ENCODE peak calls at places on chromosomes 12 and 14, in seven cellular contexts. J is upper lobe of right lung; C is adrenal gland; M is esophagus muscularis mucosa; E is CD4-positive, alpha-beta memory T cell; I is astrocyte; X is gastrocnemius medialis. W is an unnamed sample.

GRCh38 chr14:93032301-93032929 is 83.3 kb downstream of the ITPK1 start:
- DNase-seq in E (no peak), J (no peak), C (no peak), M (no peak), I (no peak), X (peak), W (no peak)

GRCh38 chr12:591571-592505 is 71.4 kb downstream of the NINJ2 start:
- DNase-seq in M (no peak), C (peak), J (no peak), X (peak), I (no peak), E (no peak), W (no peak)

GRCh38 chr14:105067140-105067968 is 2.1 kb upstream of the GPR132 start:
- DNase-seq in E (no peak), X (no peak), J (peak), I (peak), M (no peak), C (no peak), W (no peak)

GRCh38 chr12:100141666-100141997 is 1.0 kb downstream of the BLTP3B start:
- DNase-seq in M (no peak), E (peak), X (peak), C (peak), J (no peak), I (peak), W (peak)

GRCh38 chr12:131754184-131754583 is 43.3 kb downstream of the SFSWAP start:
- DNase-seq in J (no peak), E (no peak), I (no peak), X (no peak), C (no peak), M (no peak), W (no peak)

GRCh38 chr12:112419269-112420133 is 754 bp downstream of the PTPN11 start:
- DNase-seq in X (peak), E (no peak), C (peak), I (peak), M (peak), J (peak), W (no peak)

GRCh38 chr12:78671295-78671694 is 193.3 kb upstream of the SYT1 start:
- DNase-seq in J (no peak), E (no peak), I (peak), M (no peak), X (no peak), C (no peak), W (no peak)

GRCh38 chr12:114254998-114255397 is 150.9 kb downstream of the TBX5 start:
- DNase-seq in J (no peak), E (no peak), C (no peak), X (no peak), M (no peak), I (no peak), W (no peak)

GRCh38 chr14:95057851-95058250 is 99.5 kb downstream of the DICER1 start:
- DNase-seq in E (no peak), J (peak), X (no peak), I (no peak), C (no peak), M (no peak), W (no peak)

GRCh38 chr12:12194206-12194605 is 72.6 kb downstream of the LRP6 start:
- DNase-seq in M (no peak), E (no peak), C (no peak), J (no peak), I (peak), X (no peak), W (no peak)

GRCh38 chr12:54657048-54657696 is 9.0 kb upstream of the DCD start:
- DNase-seq in I (no peak), X (no peak), J (no peak), C (no peak), E (no peak), M (peak), W (no peak)

GRCh38 chr12:7915911-7916403 is 20.0 kb downstream of the SLC2A3 start:
- DNase-seq in E (no peak), J (no peak), I (peak), C (no peak), M (no peak), X (no peak), W (no peak)

GRCh38 chr12:45234134-45234865 is 18.4 kb downstream of the ANO6 start:
- DNase-seq in M (peak), X (peak), I (peak), C (peak), J (no peak), E (no peak), W (no peak)

GRCh38 chr12:31323466-31324115 is 2.4 kb downstream of the SINHCAF start:
- DNase-seq in M (peak), E (no peak), I (no peak), C (peak), J (peak), X (no peak), W (no peak)

GRCh38 chr14:90714811-90715210 is 101.4 kb downstream of the TTC7B start:
- DNase-seq in C (no peak), I (peak), J (no peak), X (no peak), M (no peak), E (no peak), W (no peak)

GRCh38 chr14:36785511-36785910 is 123.9 kb downstream of the PAX9 start:
- DNase-seq in X (no peak), J (no peak), M (no peak), E (no peak), I (no peak), C (no peak), W (no peak)

GRCh38 chr14:71248204-71248603 is 340.9 kb downstream of the PCNX1 start:
- DNase-seq in X (no peak), I (peak), M (no peak), J (no peak), E (no peak), C (no peak), W (no peak)

GRCh38 chr12:69501154-69501895 is 31.1 kb downstream of the FRS2 start:
- DNase-seq in X (no peak), I (peak), E (no peak), M (no peak), J (no peak), C (no peak), W (no peak)

GRCh38 chr12:93002278-93003054 is 73.4 kb upstream of the EEA1 start:
- DNase-seq in X (no peak), C (no peak), I (peak), J (no peak), E (no peak), M (no peak), W (no peak)

GRCh38 chr12:22916241-22916640 is 291.3 kb downstream of the ETNK1 start:
- DNase-seq in I (no peak), J (no peak), M (no peak), C (no peak), X (no peak), E (no peak), W (no peak)

GRCh38 chr12:6420364-6420763 is 24.4 kb upstream of the CD27 start:
- DNase-seq in J (no peak), E (no peak), C (no peak), X (no peak), I (no peak), M (no peak), W (no peak)

GRCh38 chr14:56482306-56482705 is 97.3 kb upstream of the TMEM260 start:
- DNase-seq in C (no peak), E (no peak), I (no peak), M (no peak), J (no peak), X (no peak), W (no peak)

GRCh38 chr12:47785887-47786661 is 13.0 kb downstream of the SLC48A1 start:
- DNase-seq in E (no peak), X (no peak), J (no peak), C (no peak), M (no peak), I (no peak), W (no peak)

GRCh38 chr14:44453433-44454171 is 53.5 kb downstream of the FSCB start:
- DNase-seq in M (no peak), J (no peak), I (no peak), E (no peak), X (no peak), C (no peak), W (no peak)

GRCh38 chr14:26276757-26277156 is 321.1 kb downstream of the NOVA1 start:
- DNase-seq in X (no peak), I (no peak), M (no peak), C (no peak), E (no peak), J (no peak), W (no peak)

DNA sequence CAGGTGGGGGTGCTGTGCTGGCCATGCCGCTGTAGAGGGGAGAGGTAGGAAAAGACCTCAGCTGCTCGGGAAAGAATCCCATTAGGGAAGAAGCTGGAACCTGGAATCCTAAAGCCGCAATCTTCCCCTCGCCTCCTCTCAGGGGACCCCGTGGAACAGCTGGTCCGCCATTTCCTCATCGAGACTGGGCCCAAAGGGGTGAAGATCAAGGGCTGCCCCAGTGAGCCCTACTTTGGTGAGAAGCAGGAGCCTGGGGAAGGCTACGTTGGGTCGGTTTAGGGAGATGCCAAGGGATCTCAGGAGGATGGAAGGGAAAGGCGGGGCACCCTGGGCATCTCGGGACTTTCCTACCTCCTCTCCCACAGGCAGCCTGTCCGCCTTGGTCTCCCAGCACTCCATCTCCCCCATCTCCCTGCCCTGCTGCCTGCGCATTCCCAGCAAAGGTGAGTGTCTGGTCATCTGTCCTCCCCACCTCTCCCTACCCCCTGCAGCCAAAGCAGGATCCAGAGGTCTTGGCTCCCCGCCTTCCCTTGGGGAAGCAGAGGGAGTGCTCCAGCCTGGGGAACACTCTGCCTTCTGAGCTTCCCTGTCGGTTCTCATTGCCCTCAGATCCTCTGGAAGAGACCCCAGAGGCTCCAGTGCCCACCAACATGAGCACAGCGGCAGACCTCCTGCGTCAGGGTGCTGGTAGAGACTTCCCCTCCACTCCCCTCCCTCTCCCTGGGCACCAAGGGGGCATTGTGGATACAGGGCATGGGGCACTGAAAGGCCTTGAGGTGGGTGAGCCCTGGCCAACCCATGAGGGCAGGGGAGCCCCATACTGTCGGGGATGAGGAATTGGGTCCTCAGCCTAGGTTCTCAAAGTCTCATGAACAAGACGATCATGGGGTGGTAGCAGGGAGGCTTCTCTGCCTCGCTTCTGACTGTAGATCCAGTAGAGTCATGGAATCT is 12.4 kb downstream of the TNS2 start:
- DNase-seq in I (no peak), E (no peak), J (peak), C (peak), X (peak), M (no peak), W (no peak)
- H3K27ac ChIP-seq in I (no peak), E (no peak), J (peak), C (peak), X (peak), M (peak), W (no peak)

GRCh38 chr12:121918679-121919038 is 267 bp downstream of the CFAP251 start:
- DNase-seq in X (no peak), E (no peak), C (no peak), M (no peak), I (no peak), J (no peak), W (no peak)
- H3K27ac ChIP-seq in X (peak), E (peak), C (peak), M (no peak), I (peak), J (peak), W (peak)

GRCh38 chr14:102278631-102278935 is 26.4 kb downstream of the MOK start:
- DNase-seq in M (no peak), E (no peak), J (no peak), X (no peak), I (no peak), C (no peak), W (no peak)

GRCh38 chr14:102277874-102278630 is 26.9 kb downstream of the MOK start:
- DNase-seq in J (no peak), I (no peak), E (no peak), C (no peak), X (no peak), M (no peak), W (no peak)

GRCh38 chr14:102280376-102280962 is 24.5 kb downstream of the MOK start:
- DNase-seq in J (no peak), I (peak), M (no peak), X (no peak), E (no peak), C (peak), W (no peak)

GRCh38 chr14:102279282-102279681 is 25.7 kb downstream of the MOK start:
- DNase-seq in J (no peak), I (no peak), C (no peak), M (no peak), X (no peak), E (no peak), W (no peak)

DNA sequence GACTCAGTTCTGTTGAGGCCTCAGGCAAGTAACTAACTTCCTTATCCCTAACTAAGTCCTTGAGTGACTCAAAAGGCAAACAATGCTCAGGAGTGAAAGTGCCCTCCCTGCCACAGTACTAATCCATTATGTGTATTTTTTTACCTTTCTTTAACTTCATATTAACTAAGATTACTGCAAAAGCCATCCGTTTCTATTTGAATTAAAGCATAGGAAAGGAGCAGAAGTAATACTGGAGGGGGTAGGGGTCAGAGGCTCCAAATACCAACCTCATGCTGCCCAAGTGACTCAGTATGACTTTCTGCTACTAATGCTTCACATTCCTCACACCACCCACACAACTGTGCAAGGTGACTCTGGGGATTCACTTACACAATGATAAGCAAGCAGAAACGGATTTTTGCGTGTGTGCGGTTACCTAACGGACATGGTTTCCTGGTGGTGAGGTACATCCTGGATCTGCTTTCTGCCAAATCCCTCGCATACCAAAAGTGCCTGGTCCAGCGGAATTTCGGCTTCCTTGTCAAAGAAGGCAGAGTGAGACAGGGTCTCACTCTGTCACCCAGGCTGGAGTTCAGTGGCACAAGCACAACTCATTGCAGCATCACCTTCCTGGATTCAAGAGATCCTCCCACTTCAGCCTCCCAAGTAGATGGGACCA is 25.1 kb downstream of the MOK start:
- DNase-seq in M (no peak), C (peak), E (no peak), X (no peak), I (peak), J (no peak), W (no peak)
- H3K27ac ChIP-seq in M (peak), C (peak), E (no peak), X (no peak), I (peak), J (peak), W (no peak)

DNA sequence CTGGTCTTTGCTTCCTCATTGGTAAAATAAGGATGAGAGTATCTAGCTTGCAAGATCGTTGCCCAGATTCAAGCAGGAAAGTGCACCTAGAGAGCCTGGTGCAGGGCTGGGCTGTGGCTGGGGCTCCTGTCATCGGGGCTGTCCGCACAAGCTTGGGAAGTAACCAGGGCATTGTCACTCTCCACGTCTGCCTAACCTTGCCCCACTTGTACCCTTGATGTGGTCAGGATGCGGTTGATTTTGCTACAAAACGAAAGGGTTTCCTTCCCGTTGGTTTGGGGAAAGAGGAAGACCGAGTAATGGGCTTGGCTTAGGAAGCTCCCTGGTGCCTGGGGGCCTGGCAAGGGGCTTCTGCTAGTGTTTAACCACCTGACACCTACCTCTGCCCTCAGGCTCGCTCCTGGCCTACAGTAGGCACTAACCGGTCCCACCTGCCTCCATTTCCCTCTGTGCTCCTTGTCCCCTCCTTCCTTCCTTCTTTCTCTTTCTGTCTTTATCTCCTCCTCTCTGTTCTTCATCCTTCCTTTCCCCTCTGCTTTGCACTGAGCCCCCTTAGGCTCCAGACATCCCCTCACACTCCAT is 21.8 kb downstream of the MVK start:
- DNase-seq in I (no peak), M (no peak), J (no peak), X (no peak), C (no peak), E (peak), W (no peak)
- H3K27ac ChIP-seq in I (no peak), M (no peak), J (no peak), X (peak), C (no peak), E (no peak), W (no peak)

DNA sequence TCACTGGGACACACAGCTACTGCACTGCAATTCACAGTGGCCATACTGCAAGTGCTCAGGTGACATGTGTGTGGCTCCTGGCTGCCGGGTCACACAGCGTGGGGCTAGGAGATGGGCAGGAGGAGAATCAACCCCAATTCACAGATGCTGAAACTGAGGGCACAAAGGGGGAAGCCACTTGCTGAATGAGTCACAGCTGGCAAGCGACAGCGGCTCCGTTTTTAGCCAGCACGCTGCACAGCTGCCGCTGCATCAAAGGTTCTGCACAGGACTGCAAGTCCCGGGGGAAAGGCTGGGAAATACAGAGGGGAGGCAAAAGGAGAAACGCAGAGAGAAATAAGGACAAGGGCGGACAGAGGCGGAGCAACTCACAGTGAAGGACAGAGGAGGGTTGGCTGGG is 57.9 kb downstream of the KDM2B start:
- DNase-seq in X (no peak), J (no peak), C (no peak), M (no peak), I (no peak), E (no peak), W (no peak)
- H3K27ac ChIP-seq in X (no peak), J (no peak), C (no peak), M (no peak), I (no peak), E (no peak), W (no peak)

GRCh38 chr12:108316153-108316892 is 22.8 kb downstream of the CMKLR1 start:
- DNase-seq in E (no peak), M (no peak), X (no peak), I (no peak), J (peak), C (no peak), W (no peak)
- H3K27ac ChIP-seq in E (no peak), M (peak), X (no peak), I (no peak), J (peak), C (peak), W (no peak)

DNA sequence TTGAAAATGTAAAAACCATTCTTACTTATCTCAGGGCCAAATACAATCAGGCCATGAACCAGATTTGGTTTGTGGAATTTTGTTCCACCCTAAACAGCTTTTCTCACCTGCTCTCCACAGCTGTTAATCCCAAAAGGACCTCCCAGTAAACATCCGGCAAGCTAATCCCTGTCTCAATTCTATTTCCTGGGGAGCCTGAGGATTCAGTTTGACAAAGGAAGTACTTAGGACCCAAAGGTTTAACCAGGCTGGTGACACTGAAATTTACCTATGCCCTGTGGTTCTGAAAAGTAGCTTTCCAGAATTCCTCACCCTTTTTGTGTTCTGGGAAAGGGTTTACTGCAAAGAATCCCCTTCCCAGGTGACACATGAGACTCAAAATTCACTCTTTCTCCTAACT is 15.0 kb downstream of the CAPZA3 start:
- DNase-seq in M (no peak), J (no peak), E (no peak), C (no peak), X (no peak), I (no peak), W (no peak)
- H3K27ac ChIP-seq in M (peak), J (no peak), E (no peak), C (peak), X (no peak), I (peak), W (no peak)